ENCODE peak calls at places on chromosome 14, in six cellular contexts. C is lower leg skin, Z is uterus, F is heart left ventricle, R is stomach, T is transverse colon. S is an unnamed sample.

GRCh38 chr14:25570483-25570882 is 520.5 kb upstream of the STXBP6 start:
- DNase-seq in C (no peak), Z (no peak), F (no peak), R (no peak), T (no peak), S (no peak)

GRCh38 chr14:92706386-92706785 is 42.0 kb downstream of the LGMN start:
- DNase-seq in C (no peak), Z (no peak), F (no peak), R (no peak), T (no peak), S (no peak)

GRCh38 chr14:104746071-104746545 is 6.8 kb upstream of the SIVA1 start:
- DNase-seq in C (no peak), Z (no peak), F (peak), R (no peak), T (no peak), S (no peak)

GRCh38 chr14:97219356-97220017 is 422.3 kb downstream of the VRK1 start:
- DNase-seq in C (no peak), Z (no peak), F (no peak), R (no peak), T (no peak), S (no peak)

GRCh38 chr14:91062600-91062999 is 2.2 kb upstream of the RPS6KA5 start:
- DNase-seq in C (no peak), Z (no peak), F (no peak), R (no peak), T (no peak), S (no peak)

GRCh38 chr14:103863245-103863644 is 15.9 kb upstream of the PPP1R13B start:
- DNase-seq in C (no peak), Z (no peak), F (peak), R (no peak), T (no peak), S (no peak)

GRCh38 chr14:66638688-66639087 is 130.7 kb downstream of the GPHN start:
- DNase-seq in C (no peak), Z (no peak), F (no peak), R (no peak), T (no peak), S (no peak)

GRCh38 chr14:72929316-72930080 is 3.2 kb downstream of the DCAF4 start:
- DNase-seq in C (peak), Z (no peak), F (no peak), R (no peak), T (no peak), S (no peak)

GRCh38 chr14:85535316-85535715 is 5.4 kb downstream of the FLRT2 start:
- DNase-seq in C (no peak), Z (no peak), F (no peak), R (no peak), T (no peak), S (no peak)

GRCh38 chr14:64878775-64879634 is 702 bp downstream of the SPTB start:
- DNase-seq in C (no peak), Z (no peak), F (peak), R (no peak), T (peak), S (no peak)

GRCh38 chr14:61409782-61410181 is 88.4 kb downstream of the PRKCH start:
- DNase-seq in C (no peak), Z (no peak), F (no peak), R (no peak), T (no peak), S (no peak)

GRCh38 chr14:52790756-52791203 is 627 bp downstream of the GNPNAT1 start:
- DNase-seq in C (no peak), Z (no peak), F (no peak), R (no peak), T (no peak), S (no peak)

GRCh38 chr14:101072945-101073597 is 169.5 kb upstream of the RTL1 start:
- DNase-seq in C (peak), Z (peak), F (no peak), R (peak), T (peak), S (peak)

GRCh38 chr14:100076133-100076532 is 10.9 kb downstream of the EVL start:
- DNase-seq in C (no peak), Z (no peak), F (no peak), R (no peak), T (no peak), S (no peak)

GRCh38 chr14:62954165-62954564 is 91.1 kb downstream of the KCNH5 start:
- DNase-seq in C (no peak), Z (no peak), F (no peak), R (no peak), T (no peak), S (no peak)

GRCh38 chr14:49920935-49921334 is 28.1 kb downstream of the ARF6 start:
- DNase-seq in C (no peak), Z (no peak), F (no peak), R (no peak), T (no peak), S (no peak)

GRCh38 chr14:31232081-31232480 is 24.5 kb upstream of the HECTD1 start:
- DNase-seq in C (peak), Z (no peak), F (no peak), R (peak), T (peak), S (no peak)

GRCh38 chr14:97930191-97930590 is 1133.0 kb downstream of the VRK1 start:
- DNase-seq in C (no peak), Z (no peak), F (no peak), R (no peak), T (no peak), S (no peak)

DNA sequence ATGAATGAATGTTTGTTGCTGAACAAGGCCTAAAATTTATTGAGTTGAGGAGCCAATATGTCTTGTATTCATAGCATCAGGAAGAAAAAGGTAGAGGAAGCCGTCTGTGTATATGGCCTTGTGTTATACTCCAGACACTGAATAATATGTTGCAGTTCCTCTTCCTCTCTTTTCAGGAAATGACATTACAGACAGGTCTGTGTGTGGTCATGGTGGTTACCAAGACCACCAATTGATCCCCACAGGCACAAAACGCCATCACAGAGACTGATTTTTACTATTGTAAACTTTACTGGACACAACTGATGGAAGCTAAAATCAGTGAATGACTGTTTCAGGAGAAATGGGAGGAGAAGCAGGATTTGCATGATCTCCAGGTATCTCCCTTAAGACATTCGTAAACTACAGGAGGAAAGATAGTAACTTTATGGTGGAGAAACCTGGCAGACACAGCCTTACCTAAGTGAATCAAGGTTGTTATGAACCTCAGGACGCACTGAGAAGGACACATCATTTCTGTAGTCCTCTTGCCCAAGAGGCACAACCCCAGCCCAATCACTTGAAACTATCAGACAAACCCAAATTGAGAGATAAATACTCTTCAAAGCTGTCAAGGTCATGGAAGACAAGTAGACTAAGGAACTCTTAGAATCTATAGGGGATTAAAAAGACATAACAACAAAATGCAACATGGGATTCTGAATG is 334.1 kb upstream of the RGS6 start:
- DNase-seq in C (no peak), Z (no peak), F (no peak), R (no peak), T (no peak), S (no peak)
- TF ChIP-seq POLR2A in C (no peak), Z (no peak), F (no peak), R (no peak), T (no peak), S (no peak)

GRCh38 chr14:68569546-68569908 is 223.3 kb downstream of the ZFP36L1 start:
- DNase-seq in C (no peak), Z (no peak), F (no peak), R (no peak), T (no peak), S (no peak)

GRCh38 chr14:68568907-68569545 is 223.8 kb downstream of the ZFP36L1 start:
- DNase-seq in C (no peak), Z (no peak), F (no peak), R (no peak), T (no peak), S (no peak)

GRCh38 chr14:68571928-68572525 is 220.8 kb downstream of the ZFP36L1 start:
- DNase-seq in C (no peak), Z (no peak), F (no peak), R (no peak), T (no peak), S (no peak)

GRCh38 chr14:68571073-68571703 is 221.7 kb downstream of the ZFP36L1 start:
- DNase-seq in C (no peak), Z (no peak), F (no peak), R (no peak), T (no peak), S (no peak)

GRCh38 chr14:68569970-68570409 is 222.9 kb downstream of the ZFP36L1 start:
- DNase-seq in C (no peak), Z (no peak), F (no peak), R (peak), T (no peak), S (peak)
- TF ChIP-seq POLR2A in C (no peak), Z (no peak), F (no peak), R (no peak), T (no peak), S (peak)

GRCh38 chr14:93963692-93964091 is 12.7 kb downstream of the ASB2 start:
- DNase-seq in C (no peak), Z (no peak), F (no peak), R (no peak), T (no peak), S (no peak)

GRCh38 chr14:93964820-93965286 is 11.5 kb downstream of the ASB2 start:
- DNase-seq in C (no peak), Z (no peak), F (no peak), R (no peak), T (no peak), S (no peak)

GRCh38 chr14:93961610-93962009 is 14.8 kb downstream of the ASB2 start:
- DNase-seq in C (no peak), Z (no peak), F (no peak), R (no peak), T (no peak), S (no peak)

GRCh38 chr14:93964281-93964680 is 12.1 kb downstream of the ASB2 start:
- DNase-seq in C (no peak), Z (no peak), F (no peak), R (no peak), T (no peak), S (no peak)

GRCh38 chr14:93962701-93963601 is 13.4 kb downstream of the ASB2 start:
- DNase-seq in C (no peak), Z (no peak), F (no peak), R (no peak), T (peak), S (no peak)
- TF ChIP-seq POLR2A in C (no peak), Z (no peak), F (no peak), R (no peak), T (no peak), S (no peak)

GRCh38 chr14:69779088-69779487 is 12.1 kb downstream of the SRSF5 start:
- DNase-seq in C (no peak), Z (no peak), F (no peak), R (no peak), T (no peak), S (no peak)
- TF ChIP-seq POLR2A in C (no peak), Z (no peak), F (no peak), R (no peak), T (peak), S (no peak)

DNA sequence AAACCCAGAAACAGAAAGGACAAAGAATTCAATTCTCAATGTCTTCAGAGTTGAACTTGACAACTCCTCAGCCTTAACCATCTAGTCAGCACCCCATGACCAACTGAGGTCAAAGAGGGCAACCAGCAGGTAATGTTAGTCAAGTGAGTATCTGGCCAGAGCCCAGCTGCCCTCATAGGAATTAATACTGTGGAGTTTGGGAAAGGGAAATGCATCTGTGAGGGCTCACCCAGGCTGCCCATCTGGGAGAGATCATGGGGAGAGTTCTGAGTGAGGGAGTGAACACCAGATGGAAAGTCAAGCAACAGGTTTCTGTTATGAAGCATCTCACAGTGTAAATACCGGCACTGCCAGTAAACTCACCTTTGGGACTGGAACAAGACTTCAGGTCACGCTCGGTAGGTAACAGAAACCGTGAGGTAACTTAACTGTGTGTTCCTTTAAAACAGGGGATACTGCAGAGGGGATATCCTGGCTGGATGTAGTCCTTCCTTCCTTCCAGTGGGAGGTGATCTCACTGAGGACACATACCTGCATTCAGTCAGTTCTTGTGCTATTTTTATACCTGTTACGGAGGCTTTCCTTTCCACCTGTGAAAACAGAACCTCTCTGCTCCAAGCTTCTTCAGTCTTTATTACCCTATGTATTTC is 94.4 kb downstream of the DAD1 start:
- DNase-seq in C (no peak), Z (no peak), F (no peak), R (no peak), T (no peak), S (no peak)
- TF ChIP-seq POLR2A in C (no peak), Z (no peak), F (no peak), R (no peak), T (no peak), S (no peak)

S was measured in right lobe of liver.